ENCODE peak calls at places on chromosomes 4 and X, in seven cellular contexts. F is A549; D is activated CD4-positive, alpha-beta T cell treated with anti-CD3 and anti-CD28 coated beads, Interleukin-2, amount 10 ng/mL, durations not matched to agents 7 days and 5 days; G is activated B cell treated with CpG ODN at 0.5 μM for 24 hours; Y is stimulated activated CD4-positive, alpha-beta T cell treated with anti-CD3 and anti-CD28 coated beads, Interleukin-2, amount 100 ng/mL, for 48 hours; I is mucosa of gallbladder; V is endothelial cell. R is an unnamed sample.

GRCh38 chr4:72860766-72861165 is 208.8 kb downstream of the COX18 start:
- DNase-seq in D (no peak), Y (no peak), F (no peak), V (no peak), I (no peak), G (no peak), R (no peak)

GRCh38 chrX:19875051-19875432 is 12.4 kb downstream of the SH3KBP1 start:
- DNase-seq in G (no peak), V (no peak), I (no peak), Y (no peak), F (no peak), D (no peak), R (no peak)

GRCh38 chrX:106404512-106404911 is 207.3 kb upstream of the RADX start:
- DNase-seq in D (no peak), G (no peak), I (no peak), F (no peak), Y (no peak), V (no peak), R (no peak)

GRCh38 chrX:139106111-139106510 is 394.6 kb upstream of the FGF13 start:
- DNase-seq in G (no peak), D (no peak), V (no peak), I (no peak), Y (no peak), F (no peak), R (no peak)

GRCh38 chr4:167274346-167274745 is 40.1 kb upstream of the SPOCK3 start:
- DNase-seq in D (no peak), V (no peak), F (no peak), Y (no peak), I (no peak), G (no peak), R (no peak)

GRCh38 chr4:7970031-7970946 is 30.6 kb upstream of the AFAP1 start:
- DNase-seq in Y (peak), F (no peak), I (no peak), G (no peak), V (no peak), D (peak), R (no peak)

GRCh38 chr4:107519057-107519456 is 201.0 kb downstream of the PAPSS1 start:
- DNase-seq in V (peak), Y (no peak), I (no peak), D (no peak), G (no peak), F (no peak), R (no peak)

GRCh38 chrX:41145920-41146608 is 60.8 kb downstream of the USP9X start:
- DNase-seq in V (no peak), I (no peak), D (no peak), Y (no peak), G (no peak), F (no peak), R (no peak)

GRCh38 chrX:154142950-154143745 is 895 bp upstream of the OPN1LW start:
- DNase-seq in I (no peak), V (no peak), D (no peak), Y (no peak), G (no peak), F (no peak), R (no peak)

GRCh38 chrX:121000589-121000988 is 15.0 kb upstream of the CT47A1 start:
- DNase-seq in I (no peak), G (no peak), D (no peak), V (no peak), F (no peak), Y (no peak), R (no peak)

GRCh38 chr4:65999518-65999871 is 329.2 kb upstream of the EPHA5 start:
- DNase-seq in V (no peak), Y (no peak), G (no peak), F (no peak), D (no peak), I (no peak), R (no peak)

GRCh38 chrX:45347877-45348675 is 147.4 kb upstream of the DIPK2B start:
- DNase-seq in D (no peak), Y (no peak), I (no peak), F (no peak), V (no peak), G (no peak), R (no peak)

GRCh38 chrX:121062289-121062688 is 14.9 kb downstream of the GLUD2 start:
- DNase-seq in G (no peak), V (no peak), F (no peak), Y (no peak), D (no peak), I (no peak), R (no peak)

GRCh38 chrX:40189018-40189417 is 91.3 kb upstream of the BCOR start:
- DNase-seq in G (no peak), Y (no peak), D (no peak), I (no peak), V (no peak), F (no peak), R (no peak)

GRCh38 chr4:155376387-155377268 is at the start of gene MAP9:
- DNase-seq in G (peak), D (peak), I (peak), V (peak), Y (peak), F (peak), R (peak)

R was measured in iPS DF 19.7.